ENCODE peak calls at places on chromosome 10, in ten cellular contexts. O is fibroblast of lung, N is lower leg skin, K is fibroblast of the aortic adventitia, U is A549, X is pancreas, J is B cell, S is sigmoid colon, H is body of pancreas, T is cardiac fibroblast. M is an unnamed sample.

GRCh38 chr10:123997486-123998196 is 95.8 kb downstream of the CHST15 start:
- DNase-seq in O (peak), N (peak), K (peak), U (peak), X (no peak), J (no peak), S (peak), H (peak), T (peak), M (no peak)

GRCh38 chr10:104337985-104338735 is at the start of gene ITPRIP:
- DNase-seq in O (peak), N (peak), K (peak), U (peak), X (peak), J (peak), S (peak), H (peak), T (peak), M (peak)

GRCh38 chr10:49240946-49241345 is 52.8 kb upstream of the TMEM273 start:
- DNase-seq in O (no peak), N (no peak), K (no peak), U (no peak), X (no peak), J (no peak), S (no peak), H (no peak), T (no peak), M (no peak)

GRCh38 chr10:48533951-48534720 is 70.7 kb downstream of the ARHGAP22 start:
- DNase-seq in O (peak), N (peak), K (peak), U (no peak), X (no peak), J (no peak), S (no peak), H (no peak), T (peak), M (no peak)

GRCh38 chr10:6009159-6009558 is 31.8 kb upstream of the IL15RA start:
- DNase-seq in O (peak), N (no peak), K (peak), U (no peak), X (no peak), J (no peak), S (no peak), H (no peak), T (peak), M (no peak)

GRCh38 chr10:30493609-30494530 is 59.9 kb downstream of the MAP3K8 start:
- DNase-seq in O (peak), N (peak), K (peak), U (peak), X (no peak), J (no peak), S (peak), H (peak), T (peak), M (peak)

GRCh38 chr10:124290095-124290795 is 128.5 kb downstream of the OAT start:
- DNase-seq in O (peak), N (peak), K (no peak), U (no peak), X (no peak), J (no peak), S (peak), H (peak), T (peak), M (no peak)

GRCh38 chr10:91875156-91875555 is 34.1 kb downstream of the FGFBP3 start:
- DNase-seq in O (no peak), N (no peak), K (no peak), U (no peak), X (no peak), J (no peak), S (no peak), H (no peak), T (no peak), M (no peak)

GRCh38 chr10:43306899-43307298 is 40.0 kb upstream of the RASGEF1A start:
- DNase-seq in O (no peak), N (no peak), K (no peak), U (no peak), X (peak), J (no peak), S (no peak), H (no peak), T (no peak), M (no peak)

GRCh38 chr10:123759496-123760070 is 93.4 kb downstream of the GPR26 start:
- DNase-seq in O (no peak), N (peak), K (no peak), U (no peak), X (no peak), J (no peak), S (no peak), H (no peak), T (no peak), M (no peak)

GRCh38 chr10:14382022-14382421 is 51.3 kb upstream of the FRMD4A start:
- DNase-seq in O (peak), N (no peak), K (no peak), U (no peak), X (no peak), J (no peak), S (no peak), H (no peak), T (no peak), M (no peak)

GRCh38 chr10:114766470-114766869 is 55.1 kb upstream of the FHIP2A start:
- DNase-seq in O (no peak), N (no peak), K (no peak), U (no peak), X (no peak), J (no peak), S (no peak), H (peak), T (no peak), M (no peak)

GRCh38 chr10:5551531-5552375 is 27.0 kb downstream of the CALML3 start:
- DNase-seq in O (peak), N (peak), K (no peak), U (no peak), X (no peak), J (no peak), S (peak), H (no peak), T (no peak), M (no peak)

GRCh38 chr10:96339956-96340904 is 18.6 kb downstream of the OPALIN start:
- DNase-seq in O (peak), N (no peak), K (peak), U (peak), X (peak), J (no peak), S (no peak), H (peak), T (peak), M (no peak)

GRCh38 chr10:112960151-112960681 is 10.2 kb downstream of the TCF7L2 start:
- DNase-seq in O (peak), N (peak), K (peak), U (no peak), X (no peak), J (no peak), S (no peak), H (no peak), T (no peak), M (no peak)

GRCh38 chr10:72690071-72690755 is 1.7 kb upstream of the MCU start:
- DNase-seq in O (no peak), N (no peak), K (no peak), U (peak), X (no peak), J (no peak), S (no peak), H (no peak), T (no peak), M (no peak)

GRCh38 chr10:133378251-133379096 is 588 bp upstream of the PAOX start:
- DNase-seq in O (peak), N (no peak), K (peak), U (peak), X (no peak), J (peak), S (peak), H (peak), T (peak), M (no peak)

GRCh38 chr10:132626019-132626760 is 88.6 kb downstream of the INPP5A start:
- DNase-seq in O (no peak), N (peak), K (no peak), U (no peak), X (no peak), J (no peak), S (peak), H (no peak), T (no peak), M (no peak)

GRCh38 chr10:36578306-36578705 is 547.1 kb upstream of the ANKRD30A start:
- DNase-seq in O (peak), N (no peak), K (peak), U (peak), X (no peak), J (no peak), S (no peak), H (no peak), T (no peak), M (no peak)

GRCh38 chr10:17062493-17063487 is 66.8 kb downstream of the CUBN start:
- DNase-seq in O (peak), N (peak), K (peak), U (peak), X (peak), J (no peak), S (peak), H (peak), T (peak), M (no peak)

GRCh38 chr10:131737543-131738395 is 163.0 kb upstream of the PPP2R2D start:
- DNase-seq in O (no peak), N (peak), K (no peak), U (no peak), X (peak), J (peak), S (peak), H (no peak), T (no peak), M (no peak)

DNA sequence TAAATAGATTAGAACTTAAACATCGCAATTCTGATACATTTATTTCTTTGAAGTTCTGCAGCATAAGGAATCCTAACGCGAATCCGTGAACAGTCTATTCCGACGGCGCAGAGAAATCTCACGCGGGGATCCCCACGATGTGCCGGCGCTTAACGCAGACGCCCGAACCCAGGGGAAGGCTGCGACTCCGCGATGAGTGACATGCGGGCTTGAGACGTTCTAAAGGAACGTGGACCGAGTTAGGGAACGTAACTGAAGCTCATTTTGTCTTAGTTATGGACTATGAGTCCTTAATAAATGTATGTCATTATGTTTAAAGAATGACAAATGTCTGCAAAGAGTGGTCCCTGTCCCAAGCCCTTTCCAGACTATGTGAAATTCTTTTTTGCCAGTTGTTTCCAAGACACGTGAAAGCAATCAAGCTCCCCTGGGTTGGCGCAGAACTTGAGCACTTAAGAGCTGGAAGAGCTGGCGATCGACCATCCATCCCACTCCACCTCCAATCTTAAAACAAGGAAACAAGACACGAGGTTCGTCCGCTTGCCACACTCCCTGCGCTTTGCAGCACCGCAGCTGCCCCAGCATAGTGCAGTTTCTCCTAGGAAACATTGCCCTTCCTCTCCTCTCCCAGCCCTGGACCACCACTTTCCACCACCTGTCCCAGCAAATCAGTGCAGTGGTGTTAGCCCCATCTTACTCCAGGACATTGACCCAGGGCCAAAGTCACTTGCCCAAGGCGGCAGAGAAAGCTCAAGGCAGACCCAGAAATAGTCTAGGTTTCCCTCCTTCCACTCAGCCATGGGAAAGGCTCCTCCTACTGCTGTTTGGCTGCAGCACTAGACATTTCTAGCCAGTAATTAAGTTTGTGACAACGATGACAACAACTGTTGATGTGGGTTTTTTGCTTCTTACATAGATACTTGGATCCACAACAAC is 1.2 kb upstream of the PARD3 start:
- DNase-seq in O (peak), N (peak), K (peak), U (peak), X (no peak), J (no peak), S (peak), H (no peak), T (peak), M (no peak)
- TF ChIP-seq CTCF in O (no peak), N (no peak), K (no peak), U (no peak), X (no peak), J (no peak), S (no peak), H (no peak), T (no peak), M (no peak)

DNA sequence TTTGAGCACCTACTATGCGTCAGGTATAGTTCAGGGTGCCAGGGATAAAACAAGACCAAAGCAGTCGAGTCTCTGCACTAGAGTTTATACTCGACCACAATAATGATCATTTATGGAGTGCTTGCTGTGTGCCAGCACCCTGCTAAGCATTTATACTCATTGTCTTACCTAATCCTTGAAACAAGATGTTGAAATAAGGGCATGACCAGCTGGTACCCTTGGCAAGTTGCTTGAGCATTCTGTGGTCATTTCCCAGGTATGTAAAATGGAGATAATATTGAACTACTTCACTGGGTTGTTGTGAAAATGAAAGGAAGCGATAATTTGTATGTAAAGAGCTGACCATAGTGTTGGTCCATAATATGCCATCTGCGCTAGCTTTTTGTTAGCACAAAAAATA is 185.4 kb downstream of the CYP26A1 start:
- DNase-seq in O (no peak), N (no peak), K (peak), U (no peak), X (no peak), J (no peak), S (no peak), H (no peak), T (peak), M (no peak)
- TF ChIP-seq CTCF in O (no peak), N (no peak), K (no peak), U (no peak), X (no peak), J (no peak), S (no peak), H (no peak), T (no peak), M (no peak)

GRCh38 chr10:25758041-25758457 is 176.0 kb upstream of the MYO3A start:
- DNase-seq in O (peak), N (no peak), K (peak), U (peak), X (no peak), J (no peak), S (no peak), H (peak), T (peak), M (no peak)
- TF ChIP-seq CTCF in O (peak), N (no peak), K (peak), U (peak), X (peak), J (peak), S (no peak), H (peak), T (peak), M (no peak)

GRCh38 chr10:22105270-22105669 is 101.7 kb upstream of the DNAJC1 start:
- DNase-seq in O (no peak), N (no peak), K (no peak), U (no peak), X (no peak), J (no peak), S (no peak), H (no peak), T (no peak), M (no peak)

DNA sequence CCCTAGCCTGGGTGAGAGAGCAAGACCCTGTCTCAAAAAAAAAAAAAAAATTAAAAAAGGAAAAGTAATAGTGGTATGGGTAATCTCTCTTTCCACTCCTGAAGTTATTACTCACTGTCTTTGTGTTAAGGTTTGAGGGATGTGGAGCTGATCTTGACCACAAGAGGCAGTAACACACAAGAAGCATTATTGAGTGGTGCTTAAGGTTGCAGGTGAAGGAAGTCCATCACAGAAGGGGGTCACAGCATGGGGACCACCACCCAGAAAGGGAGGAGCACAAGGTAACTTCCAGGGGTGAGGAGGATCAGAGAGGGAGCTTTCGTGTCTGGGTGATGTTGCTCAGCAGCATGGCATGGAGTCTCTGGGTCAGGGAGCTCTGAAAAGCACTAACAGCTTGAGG is 100.2 kb upstream of the DNAJC1 start:
- DNase-seq in O (no peak), N (no peak), K (peak), U (peak), X (no peak), J (no peak), S (no peak), H (no peak), T (peak), M (no peak)
- TF ChIP-seq CTCF in O (peak), N (no peak), K (peak), U (no peak), X (peak), J (peak), S (no peak), H (no peak), T (peak), M (no peak)

GRCh38 chr10:88851706-88852105 is at the start of gene ANKRD22:
- DNase-seq in O (peak), N (peak), K (peak), U (peak), X (peak), J (no peak), S (no peak), H (peak), T (peak), M (no peak)
- TF ChIP-seq CTCF in O (no peak), N (no peak), K (no peak), U (no peak), X (no peak), J (no peak), S (no peak), H (no peak), T (no peak), M (no peak)

GRCh38 chr10:122115874-122116273 is 126.9 kb downstream of the TACC2 start:
- DNase-seq in O (no peak), N (no peak), K (no peak), U (no peak), X (no peak), J (no peak), S (no peak), H (no peak), T (no peak), M (no peak)

GRCh38 chr10:122113161-122113944 is 124.4 kb downstream of the TACC2 start:
- DNase-seq in O (peak), N (peak), K (peak), U (peak), X (peak), J (no peak), S (peak), H (peak), T (peak), M (peak)

GRCh38 chr10:122114156-122114747 is 125.3 kb downstream of the TACC2 start:
- DNase-seq in O (no peak), N (no peak), K (peak), U (no peak), X (no peak), J (no peak), S (peak), H (no peak), T (peak), M (peak)

GRCh38 chr10:122112021-122112616 is 123.2 kb downstream of the TACC2 start:
- DNase-seq in O (no peak), N (no peak), K (no peak), U (peak), X (no peak), J (no peak), S (no peak), H (no peak), T (peak), M (no peak)

DNA sequence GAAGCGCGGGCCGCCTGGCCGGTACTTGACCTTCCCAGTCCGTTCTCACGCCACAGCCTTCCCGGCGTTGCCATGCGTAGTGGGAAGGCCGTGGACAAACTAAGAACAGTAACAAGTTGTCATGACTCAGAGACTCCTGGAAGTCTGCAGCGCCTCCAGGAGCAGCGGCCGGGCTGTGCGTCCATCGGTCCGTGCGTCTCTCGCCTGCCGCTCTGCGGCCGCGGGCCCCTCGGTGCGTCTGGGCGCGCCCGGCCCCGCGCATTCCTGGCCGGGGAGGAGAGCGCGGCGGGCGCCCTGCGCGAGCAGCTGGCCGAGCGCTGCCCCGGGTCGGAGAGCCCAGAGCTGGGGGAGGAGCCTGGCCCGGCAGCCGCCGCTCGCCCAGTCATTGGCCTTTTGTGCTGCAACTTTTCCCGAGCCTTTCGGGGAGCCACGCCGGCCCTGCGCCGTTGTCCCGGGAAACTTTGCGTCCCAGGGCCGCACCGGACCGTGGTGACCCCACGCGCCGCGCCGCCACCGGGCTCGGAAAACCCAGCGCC is 123.7 kb downstream of the TACC2 start:
- DNase-seq in O (peak), N (peak), K (peak), U (peak), X (peak), J (no peak), S (peak), H (peak), T (peak), M (peak)
- TF ChIP-seq CTCF in O (peak), N (no peak), K (peak), U (peak), X (peak), J (no peak), S (no peak), H (peak), T (peak), M (peak)

GRCh38 chr10:8633909-8634308 is 579.4 kb downstream of the GATA3 start:
- DNase-seq in O (no peak), N (no peak), K (no peak), U (no peak), X (no peak), J (no peak), S (no peak), H (no peak), T (no peak), M (no peak)

GRCh38 chr10:8628351-8628750 is 573.9 kb downstream of the GATA3 start:
- DNase-seq in O (no peak), N (no peak), K (no peak), U (peak), X (no peak), J (no peak), S (no peak), H (no peak), T (no peak), M (no peak)
- TF ChIP-seq CTCF in O (no peak), N (no peak), K (no peak), U (no peak), X (no peak), J (no peak), S (no peak), H (no peak), T (no peak), M (no peak)

GRCh38 chr10:3980139-3980538 is 195.1 kb upstream of the KLF6 start:
- DNase-seq in O (no peak), N (no peak), K (no peak), U (no peak), X (no peak), J (no peak), S (no peak), H (no peak), T (no peak), M (no peak)
- TF ChIP-seq CTCF in O (no peak), N (no peak), K (no peak), U (no peak), X (no peak), J (no peak), S (no peak), H (no peak), T (no peak), M (no peak)

GRCh38 chr10:19164461-19164860 is 115.9 kb downstream of the MALRD1 start:
- DNase-seq in O (no peak), N (no peak), K (no peak), U (no peak), X (no peak), J (no peak), S (no peak), H (no peak), T (no peak), M (no peak)

GRCh38 chr10:19169684-19170083 is 121.1 kb downstream of the MALRD1 start:
- DNase-seq in O (peak), N (no peak), K (peak), U (no peak), X (no peak), J (no peak), S (no peak), H (no peak), T (no peak), M (no peak)

DNA sequence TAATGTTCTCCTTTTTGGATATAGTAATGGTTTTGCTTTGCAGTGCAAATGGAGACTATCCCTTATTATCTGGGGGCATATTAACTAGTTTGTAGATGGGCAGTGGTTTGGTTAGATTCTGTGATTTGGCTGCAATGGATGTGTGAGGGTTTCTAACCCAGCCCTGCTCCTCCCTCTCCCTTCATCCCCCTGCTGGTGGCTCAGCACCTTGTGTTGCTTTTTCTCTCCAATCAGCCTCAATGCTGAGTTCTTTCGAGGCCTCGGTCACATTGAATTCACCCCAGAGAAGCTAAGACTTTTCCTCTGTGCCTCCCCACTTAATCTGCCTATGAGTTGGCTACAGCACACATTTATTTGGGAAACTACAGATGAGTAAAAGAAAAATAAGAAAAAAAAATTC is 120.0 kb downstream of the MALRD1 start:
- DNase-seq in O (no peak), N (no peak), K (peak), U (peak), X (no peak), J (no peak), S (no peak), H (no peak), T (no peak), M (no peak)
- TF ChIP-seq CTCF in O (no peak), N (no peak), K (peak), U (no peak), X (no peak), J (no peak), S (no peak), H (no peak), T (peak), M (no peak)

M was measured in gastrocnemius medialis.